ENCODE peak calls at places on chromosomes 3 and 15, in five cellular contexts. R is astrocyte of the spinal cord, H is epithelial cell of proximal tubule, T is pancreas, M is fibroblast of the aortic adventitia. X is an unnamed sample.

GRCh38 chr3:66428733-66429132 is 72.1 kb downstream of the LRIG1 start:
- DNase-seq in R (peak; percentile 100), H (peak; percentile 89), T (peak; percentile 87), M (peak; percentile 98), X (no peak)

GRCh38 chr3:148955544-148956346 is 35.6 kb upstream of the GYG1 start:
- DNase-seq in R (peak; percentile 95), H (peak; percentile 90), T (peak; percentile 59), M (peak; percentile 98), X (no peak)

GRCh38 chr15:71577071-71577470 is 233.3 kb upstream of the NR2E3 start:
- DNase-seq in R (no peak), H (no peak), T (no peak), M (peak; percentile 14), X (no peak)

GRCh38 chr3:124607163-124607562 is 123.1 kb upstream of the UMPS start:
- DNase-seq in R (peak; percentile 86), H (peak; percentile 33), T (no peak), M (peak; percentile 65), X (no peak)

GRCh38 chr3:14796403-14797077 is 22.2 kb upstream of the FGD5 start:
- DNase-seq in R (no peak), H (no peak), T (no peak), M (no peak), X (no peak)

GRCh38 chr3:47340866-47341265 is 40.0 kb upstream of the PTPN23 start:
- DNase-seq in R (no peak), H (no peak), T (no peak), M (no peak), X (no peak)

GRCh38 chr15:50134524-50135024 is 15.5 kb upstream of the ATP8B4 start:
- DNase-seq in R (peak; percentile 85), H (no peak), T (no peak), M (peak; percentile 77), X (no peak)

GRCh38 chr15:70038730-70039392 is 58.9 kb downstream of the TLE3 start:
- DNase-seq in R (no peak), H (no peak), T (no peak), M (no peak), X (no peak)

GRCh38 chr15:22811640-22812039 is 25.2 kb downstream of the NIPA1 start:
- DNase-seq in R (no peak), H (no peak), T (peak; percentile 59), M (no peak), X (no peak)

GRCh38 chr3:15241341-15241740 is 35.3 kb downstream of the CAPN7 start:
- DNase-seq in R (no peak), H (no peak), T (no peak), M (peak; percentile 31), X (no peak)

GRCh38 chr3:124935794-124936542 is 1.4 kb upstream of the MUC13 start:
- DNase-seq in R (no peak), H (no peak), T (no peak), M (no peak), X (no peak)

GRCh38 chr3:23993556-23994246 is 48.6 kb downstream of the NR1D2 start:
- DNase-seq in R (no peak), H (no peak), T (no peak), M (no peak), X (no peak)

GRCh38 chr3:114770874-114771273 is 376.2 kb downstream of the ZBTB20 start:
- DNase-seq in R (peak; percentile 18), H (no peak), T (no peak), M (peak; percentile 57), X (no peak)

GRCh38 chr3:168322941-168323340 is 227.2 kb upstream of the GOLIM4 start:
- DNase-seq in R (peak; percentile 25), H (no peak), T (no peak), M (no peak), X (no peak)

GRCh38 chr15:48494646-48495045 is 150.9 kb downstream of the FBN1 start:
- DNase-seq in R (peak; percentile 53), H (no peak), T (no peak), M (peak; percentile 48), X (no peak)

GRCh38 chr15:28975766-28976179 is 90.0 kb downstream of the APBA2 start:
- DNase-seq in R (peak; percentile 59), H (no peak), T (peak; percentile 49), M (peak; percentile 25), X (no peak)

GRCh38 chr3:86416334-86416733 is 574.6 kb downstream of the VGLL3 start:
- DNase-seq in R (peak; percentile 3), H (no peak), T (no peak), M (no peak), X (no peak)

GRCh38 chr15:95448531-95449210 is 881.8 kb upstream of the NR2F2 start:
- DNase-seq in R (no peak), H (no peak), T (no peak), M (peak; percentile 44), X (no peak)

GRCh38 chr3:70298385-70298784 is 14.1 kb downstream of the MDFIC2 start:
- DNase-seq in R (no peak), H (no peak), T (no peak), M (peak; percentile 34), X (no peak)

GRCh38 chr15:76840830-76841460 is 64.2 kb downstream of the SCAPER start:
- DNase-seq in R (peak; percentile 58), H (no peak), T (no peak), M (peak; percentile 77), X (no peak)

GRCh38 chr3:196220587-196220986 is 4.3 kb downstream of the SLC51A start:
- DNase-seq in R (no peak), H (no peak), T (no peak), M (no peak), X (no peak)

GRCh38 chr3:183287301-183287971 is 34.4 kb downstream of the B3GNT5 start:
- DNase-seq in R (peak; percentile 94), H (no peak), T (no peak), M (peak; percentile 99), X (no peak)

GRCh38 chr3:62562017-62562416 is 188.7 kb upstream of the FEZF2 start:
- DNase-seq in R (peak; percentile 53), H (no peak), T (no peak), M (peak; percentile 90), X (no peak)

GRCh38 chr3:166284994-166285393 is 447.8 kb upstream of the BCHE start:
- DNase-seq in R (peak; percentile 49), H (no peak), T (no peak), M (peak; percentile 60), X (no peak)

GRCh38 chr15:60592386-60593339 is 113.7 kb upstream of the ICE2 start:
- DNase-seq in R (peak; percentile 54), H (no peak), T (peak; percentile 91), M (peak; percentile 33), X (peak; percentile 35)

GRCh38 chr3:149366031-149366430 is 11.4 kb downstream of the TM4SF1 start:
- DNase-seq in R (no peak), H (no peak), T (no peak), M (no peak), X (no peak)

GRCh38 chr15:77546870-77547269 is 85.8 kb downstream of the LINGO1 start:
- DNase-seq in R (no peak), H (no peak), T (no peak), M (no peak), X (no peak)

GRCh38 chr15:41892621-41893421 is 1.0 kb downstream of the SPTBN5 start:
- DNase-seq in R (no peak), H (no peak), T (peak; percentile 92), M (no peak), X (no peak)

GRCh38 chr3:66362541-66362941 is 138.3 kb downstream of the LRIG1 start:
- DNase-seq in R (peak; percentile 69), H (no peak), T (no peak), M (peak; percentile 51), X (no peak)

GRCh38 chr3:115146418-115147328 is at the start of gene ZBTB20:
- DNase-seq in R (peak; percentile 88), H (peak; percentile 7), T (peak; percentile 73), M (peak; percentile 68), X (peak; percentile 46)

GRCh38 chr3:16633948-16634347 is 28.7 kb upstream of the DAZL start:
- DNase-seq in R (no peak), H (no peak), T (no peak), M (no peak), X (no peak)

GRCh38 chr15:93451265-93451664 is 362.3 kb upstream of the RGMA start:
- DNase-seq in R (no peak), H (no peak), T (no peak), M (no peak), X (no peak)

GRCh38 chr3:135329479-135329878 is 534.4 kb downstream of the EPHB1 start:
- DNase-seq in R (no peak), H (no peak), T (no peak), M (no peak), X (no peak)

GRCh38 chr3:67657192-67657591 is 2.8 kb upstream of the SUCLG2 start:
- DNase-seq in R (no peak), H (no peak), T (no peak), M (no peak), X (no peak)

GRCh38 chr3:124907957-124908356 is 20.8 kb upstream of the ITGB5 start:
- DNase-seq in R (no peak), H (no peak), T (no peak), M (no peak), X (no peak)

GRCh38 chr3:48405971-48406370 is 23.9 kb downstream of the PLXNB1 start:
- DNase-seq in R (no peak), H (no peak), T (no peak), M (no peak), X (peak; percentile 19)

GRCh38 chr3:71554649-71555048 is 28.9 kb downstream of the FOXP1 start:
- DNase-seq in R (no peak), H (no peak), T (no peak), M (no peak), X (no peak)
- TF ChIP-seq CTCF in R (no peak), H (no peak), T (no peak), M (no peak), X (no peak)

GRCh38 chr15:38864827-38865604 is 300.4 kb upstream of the RASGRP1 start:
- DNase-seq in R (peak; percentile 94), H (no peak), T (peak; percentile 21), M (peak; percentile 99), X (no peak)
- TF ChIP-seq CTCF in R (peak; percentile 4), H (no peak), T (no peak), M (peak; percentile 26), X (no peak)

DNA sequence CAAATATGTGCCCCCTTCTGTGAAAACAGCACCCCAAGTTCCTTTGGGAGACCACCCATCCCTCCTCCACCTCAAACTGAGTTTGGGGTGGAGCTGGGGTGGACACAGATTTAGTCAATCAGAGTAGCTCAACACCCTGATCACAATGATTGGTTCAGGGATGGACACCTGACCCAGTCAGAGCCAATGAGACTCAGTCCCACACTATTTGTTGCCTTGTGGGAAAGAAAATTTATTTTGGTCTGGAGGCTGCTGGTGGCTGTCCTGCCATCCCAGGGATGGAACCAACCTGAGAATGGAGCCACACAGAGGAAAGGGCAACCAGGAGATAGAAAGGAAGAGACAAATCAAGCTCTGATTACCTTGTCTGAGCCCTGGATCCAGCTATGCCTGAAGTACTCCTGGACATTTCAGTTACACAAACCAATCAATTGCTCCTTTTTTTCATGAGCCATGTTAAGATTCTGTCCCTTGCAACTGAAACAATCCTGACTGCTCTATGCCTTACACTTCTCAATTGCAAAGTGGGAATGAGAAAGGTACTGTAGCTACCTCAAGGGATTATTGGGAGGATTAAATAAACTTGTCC is 10.6 kb downstream of the DNASE1L3 start:
- DNase-seq in R (no peak), H (no peak), T (no peak), M (no peak), X (no peak)
- TF ChIP-seq CTCF in R (no peak), H (no peak), T (no peak), M (no peak), X (no peak)

DNA sequence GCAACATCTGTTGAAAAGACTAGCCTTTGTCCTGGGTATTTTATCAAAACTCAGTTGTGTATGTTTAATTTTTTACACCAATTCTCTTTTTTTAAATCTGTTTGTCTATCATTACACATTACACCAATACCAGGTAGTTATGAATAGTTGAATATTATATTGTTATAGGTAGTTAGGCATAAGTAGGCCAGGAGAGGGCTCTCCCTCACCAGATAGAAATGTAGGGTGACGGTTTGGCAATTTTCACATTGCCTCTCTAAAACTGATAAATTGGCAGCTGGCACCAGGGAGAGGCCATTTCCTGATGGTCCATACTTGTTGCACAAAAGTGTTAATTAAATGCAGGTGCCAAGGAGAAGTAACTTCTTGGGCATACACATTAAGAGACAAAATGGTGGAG is 483.1 kb upstream of the EPHA6 start:
- DNase-seq in R (peak; percentile 0), H (no peak), T (no peak), M (no peak), X (no peak)
- TF ChIP-seq CTCF in R (no peak), H (peak; percentile 13), T (no peak), M (no peak), X (no peak)